ENCODE peak calls at places on chromosomes 2 and 18, in nine cellular contexts. Z is stimulated activated CD4-positive, alpha-beta T cell treated with anti-CD3 and anti-CD28 coated beads, TNF-alpha, amount 100 ng/mL, for 4 hours; H is non-pigmented ciliary epithelial cell; M is substantia nigra; I is kidney glomerular epithelial cell; P is ureter; X is stimulated activated CD8-positive, alpha-beta memory T cell treated with anti-CD3 and anti-CD28 coated beads, Interleukin-4, amount 100 ng/mL, for 1 hour; R is Daoy; V is dermis blood vessel endothelial cell. U is an unnamed sample.

GRCh38 chr18:64044616-64045015 is 74.7 kb downstream of the SERPINB8 start:
- DNase-seq in M (no peak), R (no peak), H (no peak), X (no peak), V (no peak), Z (no peak), I (no peak), P (no peak), U (no peak)

GRCh38 chr18:10234281-10234680 is 220.2 kb upstream of the APCDD1 start:
- DNase-seq in M (no peak), V (no peak), P (no peak), R (no peak), X (no peak), Z (no peak), I (no peak), H (no peak), U (no peak)

GRCh38 chr18:63646916-63647315 is 2.9 kb upstream of the SERPINB4 start:
- DNase-seq in H (no peak), R (no peak), V (no peak), X (no peak), P (no peak), Z (no peak), I (no peak), M (no peak), U (no peak)

GRCh38 chr2:223580951-223581350 is 21.2 kb downstream of the SCG2 start:
- DNase-seq in M (peak; percentile 1), I (peak; percentile 41), P (no peak), V (no peak), H (no peak), R (peak; percentile 56), X (no peak), Z (no peak), U (no peak)

GRCh38 chr2:203891474-203891873 is 23.9 kb downstream of the CTLA4 start:
- DNase-seq in R (no peak), V (no peak), H (no peak), Z (no peak), I (no peak), M (no peak), P (no peak), X (no peak), U (no peak)

GRCh38 chr2:217477583-217477982 is 525.2 kb downstream of the TNS1 start:
- DNase-seq in M (no peak), X (no peak), Z (no peak), P (no peak), V (no peak), I (no peak), H (no peak), R (no peak), U (no peak)

GRCh38 chr18:48996041-48996440 is 45.3 kb upstream of the SMAD7 start:
- DNase-seq in M (no peak), R (no peak), Z (no peak), V (no peak), I (no peak), P (no peak), H (no peak), X (no peak), U (no peak)

GRCh38 chr2:190947139-190947538 is 66.5 kb downstream of the GLS start:
- DNase-seq in Z (no peak), X (no peak), M (no peak), P (no peak), I (no peak), R (peak; percentile 40), H (no peak), V (peak; percentile 89), U (no peak)

GRCh38 chr2:231132126-231132525 is 7.3 kb upstream of the HTR2B start:
- DNase-seq in Z (no peak), M (no peak), V (peak; percentile 82), R (peak; percentile 9), I (no peak), X (no peak), H (no peak), P (no peak), U (no peak)

GRCh38 chr2:187544371-187545080 is 9.7 kb downstream of the TFPI start:
- DNase-seq in H (no peak), M (no peak), R (peak; percentile 29), P (no peak), X (no peak), V (peak; percentile 65), Z (no peak), I (no peak), U (peak; percentile 74)

GRCh38 chr2:110115291-110116032 is at the start of gene MALL:
- DNase-seq in R (no peak), I (peak; percentile 28), M (no peak), X (no peak), V (peak; percentile 51), Z (no peak), P (no peak), H (no peak), U (no peak)

GRCh38 chr2:128640166-128640846 is 321.6 kb upstream of the HS6ST1 start:
- DNase-seq in R (no peak), I (no peak), X (no peak), H (no peak), Z (no peak), V (no peak), P (peak; percentile 22), M (no peak), U (peak; percentile 33)

GRCh38 chr18:44681039-44681595 is 429 bp downstream of the SETBP1 start:
- DNase-seq in M (no peak), P (no peak), V (peak; percentile 0), Z (no peak), I (no peak), R (no peak), H (no peak), X (no peak), U (no peak)

GRCh38 chr2:164700390-164700789 is 79.1 kb upstream of the GRB14 start:
- DNase-seq in P (no peak), Z (no peak), H (no peak), R (no peak), V (no peak), M (no peak), I (no peak), X (no peak), U (no peak)

GRCh38 chr18:46754188-46754587 is 2.7 kb downstream of the ST8SIA5 start:
- DNase-seq in I (no peak), H (no peak), R (no peak), M (no peak), X (no peak), V (no peak), Z (no peak), P (no peak), U (no peak)

GRCh38 chr2:231050018-231050901 is 6.4 kb upstream of the PSMD1 start:
- DNase-seq in I (no peak), P (no peak), X (no peak), R (no peak), Z (no peak), M (peak; percentile 24), V (no peak), H (no peak), U (peak; percentile 97)

GRCh38 chr18:51621103-51621969 is 423.9 kb upstream of the MEX3C start:
- DNase-seq in M (peak; percentile 73), H (no peak), X (no peak), Z (no peak), R (peak; percentile 2), V (peak; percentile 36), P (peak; percentile 57), I (peak; percentile 49), U (no peak)

U was measured in left lobe of liver.